ENCODE peak calls at places on chromosomes 5 and 9, in six cellular contexts. Z is SK-N-MC, Y is PC-3, E is suprapubic skin, R is pancreas, L is PC-9. G is an unnamed sample.

GRCh38 chr5:109990723-109991359 is 301.1 kb downstream of the MAN2A1 start:
- DNase-seq in Z (no peak), E (no peak), L (no peak), Y (no peak), R (no peak), G (no peak)

GRCh38 chr9:21728781-21729180 is 73.7 kb upstream of the MTAP start:
- DNase-seq in Y (no peak), R (no peak), E (no peak), Z (no peak), L (no peak), G (no peak)

GRCh38 chr9:129143461-129143927 is 32.3 kb downstream of the PTPA start:
- DNase-seq in Y (no peak), Z (no peak), E (no peak), R (peak; percentile 68), L (no peak), G (no peak)

GRCh38 chr9:121754655-121755436 is 103.4 kb downstream of the DAB2IP start:
- DNase-seq in Z (no peak), R (no peak), Y (no peak), L (no peak), E (no peak), G (no peak)

GRCh38 chr5:179608131-179608581 is 15.3 kb downstream of the HNRNPH1 start:
- DNase-seq in R (no peak), Z (no peak), Y (no peak), L (no peak), E (peak; percentile 55), G (peak; percentile 24)

GRCh38 chr5:160192424-160192823 is 36.9 kb upstream of the FABP6 start:
- DNase-seq in R (no peak), Y (no peak), E (no peak), Z (no peak), L (no peak), G (no peak)

GRCh38 chr5:60685028-60685427 is 14.9 kb downstream of the DEPDC1B start:
- DNase-seq in E (no peak), Y (no peak), L (no peak), R (no peak), Z (no peak), G (no peak)

GRCh38 chr5:81232449-81233079 is 558 bp upstream of the CKMT2 start:
- DNase-seq in Y (no peak), Z (no peak), E (no peak), L (no peak), R (peak; percentile 26), G (no peak)

GRCh38 chr5:172064766-172065165 is 58.3 kb upstream of the FBXW11 start:
- DNase-seq in R (no peak), L (no peak), E (no peak), Y (no peak), Z (no peak), G (no peak)

GRCh38 chr9:90950600-90950999 is 149.0 kb downstream of the SYK start:
- DNase-seq in Z (no peak), Y (no peak), R (no peak), L (no peak), E (no peak), G (no peak)

GRCh38 chr9:97809666-97810344 is 43.2 kb upstream of the FOXE1 start:
- DNase-seq in E (no peak), Z (no peak), L (peak; percentile 16), R (no peak), Y (no peak), G (no peak)

GRCh38 chr5:125376059-125376641 is 629.7 kb upstream of the ZNF608 start:
- DNase-seq in E (no peak), R (no peak), L (no peak), Y (no peak), Z (no peak), G (no peak)

GRCh38 chr9:137396227-137396626 is 26.7 kb downstream of the EXD3 start:
- DNase-seq in Y (no peak), R (no peak), L (no peak), Z (no peak), E (no peak), G (no peak)

GRCh38 chr9:136058801-136059302 is 36.2 kb downstream of the NACC2 start:
- DNase-seq in Z (no peak), R (no peak), E (no peak), Y (no peak), L (no peak), G (no peak)

GRCh38 chr9:1294641-1295040 is 244.5 kb downstream of the DMRT2 start:
- DNase-seq in Y (peak; percentile 46), E (no peak), R (no peak), Z (no peak), L (no peak), G (no peak)

GRCh38 chr9:120308495-120308894 is 271.5 kb downstream of the CDK5RAP2 start:
- DNase-seq in E (no peak), R (no peak), L (no peak), Z (no peak), Y (no peak), G (no peak)

GRCh38 chr9:22206833-22207232 is 197.7 kb upstream of the CDKN2B start:
- DNase-seq in L (no peak), E (no peak), Z (no peak), Y (no peak), R (no peak), G (no peak)

GRCh38 chr5:14672082-14672481 is 7.6 kb downstream of the OTULIN start:
- DNase-seq in L (no peak), Z (no peak), E (no peak), Y (no peak), R (no peak), G (no peak)

DNA sequence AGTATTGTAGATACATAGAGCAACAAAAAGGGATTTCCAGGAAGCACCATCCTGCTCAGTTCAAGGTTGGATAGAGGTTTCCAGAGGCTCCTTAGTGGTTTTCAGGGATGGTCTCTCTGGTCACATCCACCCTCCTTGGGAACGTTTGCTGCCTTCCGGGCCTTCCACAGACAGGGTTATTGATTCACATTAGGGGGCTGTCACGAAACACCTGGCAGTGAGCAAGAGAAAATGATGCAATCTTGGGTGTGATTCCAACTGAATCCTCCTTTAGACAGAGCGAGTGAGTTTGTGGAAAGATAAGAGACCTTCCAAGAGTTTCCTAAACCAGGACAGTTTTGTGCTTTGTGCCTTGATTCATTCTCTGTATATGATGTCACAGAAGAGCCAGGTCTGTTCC is 43.8 kb upstream of the CTSL start:
- DNase-seq in L (no peak), Y (no peak), R (no peak), Z (no peak), E (no peak), G (no peak)
- H3K27ac ChIP-seq in L (no peak overlapping the region), Y (no peak overlapping the region), R (peak overlapping the region; percentile 24), Z (peak overlapping the region; percentile 54), E (no peak overlapping the region), G (no peak overlapping the region)

DNA sequence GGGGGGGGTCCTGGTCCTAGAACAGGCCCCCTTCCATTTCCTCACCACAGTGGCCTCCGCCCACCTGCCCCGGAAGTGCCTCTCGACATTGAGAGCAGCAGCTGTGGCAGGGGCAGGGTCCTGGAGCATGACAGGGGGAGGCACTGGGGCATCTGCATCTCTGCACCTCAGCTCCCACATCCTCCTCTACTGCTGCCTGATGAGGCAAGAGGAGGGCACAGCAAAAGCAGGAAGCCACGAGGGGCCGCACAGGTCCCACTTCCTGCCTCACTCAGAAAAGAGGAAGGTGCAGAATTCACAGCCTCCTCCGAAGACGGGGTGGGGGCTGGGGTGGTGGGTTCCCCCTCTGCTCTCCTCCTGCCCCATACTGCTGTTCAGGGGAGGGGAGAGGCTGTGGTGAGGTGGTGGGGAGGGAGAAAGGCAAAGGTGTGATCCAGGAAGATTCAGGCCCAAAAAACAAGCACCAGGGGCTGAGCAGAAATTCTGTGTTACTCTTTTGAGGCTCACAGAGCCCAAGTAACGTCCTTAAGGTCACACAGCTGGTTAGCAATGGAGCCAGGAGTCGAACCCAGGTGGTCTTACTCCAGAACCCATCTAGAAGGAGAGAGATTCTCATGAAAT is 14.7 kb downstream of the AKNA start:
- DNase-seq in L (no peak), R (no peak), Y (no peak), Z (no peak), E (no peak), G (no peak)
- H3K27ac ChIP-seq in L (no peak overlapping the region), R (peak overlapping the region; percentile 23), Y (peak overlapping the region; percentile 92), Z (no peak overlapping the region), E (peak overlapping the region; percentile 63), G (peak overlapping the region; percentile 96)

DNA sequence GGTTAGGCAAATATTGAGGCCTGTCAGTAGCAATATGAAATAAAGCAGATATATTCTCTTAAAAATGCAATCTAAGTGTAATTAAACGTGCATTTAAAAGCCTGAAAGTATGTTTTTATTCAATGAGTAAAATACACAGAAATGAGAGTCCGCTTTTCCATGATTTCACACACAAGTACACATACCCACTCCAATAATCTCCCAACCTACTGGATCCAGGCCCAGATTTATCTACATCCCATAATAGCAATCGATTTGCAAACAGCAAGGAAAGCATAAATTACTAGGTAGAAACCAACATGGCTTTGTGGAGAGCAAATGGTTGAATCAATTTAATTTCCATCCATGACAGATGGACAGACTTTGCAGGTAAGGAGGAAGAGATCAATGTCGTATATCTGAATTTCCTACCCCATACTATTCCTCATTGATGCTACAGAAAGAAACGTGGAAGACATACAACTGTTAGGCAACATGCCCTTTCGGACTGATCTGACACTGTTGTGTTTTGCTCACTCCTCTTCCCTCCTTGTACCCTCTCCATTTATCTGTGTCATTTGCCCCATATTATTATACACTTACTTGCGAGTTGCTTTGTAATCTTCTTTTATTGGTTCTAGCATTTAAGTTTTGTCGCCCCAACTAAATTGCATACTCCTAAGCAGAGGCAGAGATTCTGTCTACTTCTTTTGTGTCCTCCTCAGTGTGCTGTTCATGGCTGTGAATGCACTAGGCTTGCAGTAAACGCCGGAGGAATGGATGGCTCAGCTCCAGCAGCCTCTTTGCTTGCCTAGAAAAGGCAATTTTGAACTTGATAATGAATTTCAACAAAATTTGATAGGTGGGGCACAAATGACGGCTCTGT is 133.6 kb downstream of the NFIB start:
- DNase-seq in R (peak; percentile 20), Y (no peak), L (no peak), E (no peak), Z (no peak), G (no peak)
- H3K27ac ChIP-seq in R (peak overlapping the region; percentile 74), Y (peak overlapping the region; percentile 66), L (peak overlapping the region; percentile 39), E (peak overlapping the region; percentile 71), Z (no peak overlapping the region), G (no peak overlapping the region)

GRCh38 chr5:10352404-10353240 is 873 bp upstream of the MARCHF6 start:
- DNase-seq in E (no peak), L (no peak), R (no peak), Z (no peak), Y (peak; percentile 54), G (no peak)
- H3K27ac ChIP-seq in E (peak overlapping the region; percentile 98), L (peak overlapping the region; percentile 93), R (peak overlapping the region; percentile 99), Z (peak overlapping the region; percentile 93), Y (peak overlapping the region; percentile 84), G (peak overlapping the region; percentile 86)

DNA sequence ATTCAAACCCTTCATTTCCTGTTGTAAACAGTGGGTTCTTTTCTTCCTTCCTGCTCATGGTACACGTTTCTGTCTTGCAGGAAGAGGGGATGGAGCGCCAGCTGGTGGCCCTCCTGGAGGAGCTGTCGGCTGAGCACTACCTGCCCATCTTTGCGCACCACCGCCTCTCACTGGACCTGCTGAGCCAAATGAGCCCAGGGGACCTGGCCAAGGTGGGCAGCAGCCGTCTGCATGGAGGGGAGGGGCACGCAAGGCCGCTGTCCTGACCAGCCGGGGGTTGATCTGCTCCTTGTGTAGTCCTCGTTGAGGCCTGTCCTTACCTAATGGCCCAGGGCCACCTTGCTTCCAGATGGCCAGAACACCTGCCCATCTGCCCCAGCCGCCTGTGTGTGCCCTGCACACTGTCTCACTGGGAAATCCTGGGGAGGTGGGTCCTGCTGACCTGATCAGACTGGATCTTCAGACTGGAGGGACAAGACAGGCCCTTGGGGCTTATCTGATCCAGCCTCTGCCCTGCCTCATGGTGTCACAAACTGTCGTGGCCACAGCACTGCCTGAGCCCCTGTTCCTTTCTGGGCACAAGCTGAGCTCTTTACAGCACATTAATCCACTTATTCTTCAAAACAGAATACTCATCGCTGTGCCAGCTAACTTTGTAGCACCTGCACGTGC is 44.7 kb downstream of the LRSAM1 start:
- DNase-seq in Y (no peak), E (no peak), R (no peak), Z (no peak), L (no peak), G (no peak)
- H3K27ac ChIP-seq in Y (peak overlapping the region; percentile 49), E (peak overlapping the region; percentile 78), R (no peak overlapping the region), Z (no peak overlapping the region), L (no peak overlapping the region), G (no peak overlapping the region)

GRCh38 chr5:135027699-135028615 is 6.1 kb downstream of the PITX1 start:
- DNase-seq in Y (no peak), L (no peak), Z (no peak), E (no peak), R (no peak), G (no peak)
- H3K27ac ChIP-seq in Y (no peak overlapping the region), L (no peak overlapping the region), Z (no peak overlapping the region), E (no peak overlapping the region), R (no peak overlapping the region), G (no peak overlapping the region)